ENCODE peak calls at places on chromosomes 5 and 9, in six cellular contexts. U is DND-41, O is astrocyte, D is body of pancreas, T is prostate gland, K is dorsolateral prefrontal cortex. J is an unnamed sample.
A peak's percentile ranks its signal among the peaks of the same experiment; 100 is the strongest.

GRCh38 chr5:83142526-83142925 is 65.2 kb downstream of the XRCC4 start:
- DNase-seq in U (no peak), O (no peak), D (no peak), T (no peak), K (no peak), J (no peak)

GRCh38 chr5:130222638-130223037 is 318.4 kb downstream of the CHSY3 start:
- DNase-seq in U (no peak), O (peak; percentile 73), D (no peak), T (no peak), K (no peak), J (no peak)

GRCh38 chr9:84137968-84138367 is 157.4 kb downstream of the RMI1 start:
- DNase-seq in U (no peak), O (no peak), D (peak; percentile 9), T (no peak), K (no peak), J (no peak)

GRCh38 chr5:132485641-132486317 is 4.8 kb downstream of the IRF1 start:
- DNase-seq in U (no peak), O (no peak), D (no peak), T (no peak), K (no peak), J (no peak)

GRCh38 chr5:62043289-62044274 is 262.4 kb upstream of the KIF2A start:
- DNase-seq in U (no peak), O (no peak), D (no peak), T (no peak), K (no peak), J (no peak)

GRCh38 chr9:134304306-134304705 is 21.9 kb upstream of the RXRA start:
- DNase-seq in U (no peak), O (no peak), D (no peak), T (no peak), K (no peak), J (no peak)

GRCh38 chr9:98378206-98379193 is 123.1 kb upstream of the TBC1D2 start:
- DNase-seq in U (no peak), O (peak; percentile 5), D (no peak), T (no peak), K (no peak), J (no peak)

GRCh38 chr5:95962785-95963184 is 1.1 kb upstream of the ELL2 start:
- DNase-seq in U (no peak), O (no peak), D (no peak), T (no peak), K (no peak), J (no peak)

GRCh38 chr5:34474573-34475021 is 181.5 kb upstream of the RAI14 start:
- DNase-seq in U (peak; percentile 23), O (peak; percentile 37), D (peak; percentile 34), T (no peak), K (no peak), J (peak; percentile 61)

GRCh38 chr9:29214162-29214520 is 1640.9 kb upstream of the C9orf72 start:
- DNase-seq in U (no peak), O (no peak), D (peak; percentile 44), T (no peak), K (no peak), J (no peak)

GRCh38 chr9:113154471-113154870 is 3.7 kb downstream of the SLC31A2 start:
- DNase-seq in U (no peak), O (peak; percentile 74), D (peak; percentile 16), T (no peak), K (peak; percentile 59), J (no peak)

GRCh38 chr9:91992636-91993035 is 42.6 kb upstream of the ROR2 start:
- DNase-seq in U (no peak), O (no peak), D (no peak), T (no peak), K (no peak), J (no peak)

GRCh38 chr9:91500509-91501011 is 76.9 kb upstream of the NFIL3 start:
- DNase-seq in U (no peak), O (peak; percentile 96), D (no peak), T (no peak), K (no peak), J (no peak)

GRCh38 chr5:168047043-168047668 is 244.3 kb upstream of the WWC1 start:
- DNase-seq in U (peak; percentile 11), O (peak; percentile 38), D (peak; percentile 81), T (peak; percentile 68), K (no peak), J (peak; percentile 27)

GRCh38 chr5:95530441-95530840 is 24.3 kb downstream of the SKIC3 start:
- DNase-seq in U (no peak), O (peak; percentile 88), D (no peak), T (no peak), K (no peak), J (no peak)

GRCh38 chr5:39132792-39133191 is 58.6 kb upstream of the RICTOR start:
- DNase-seq in U (no peak), O (no peak), D (no peak), T (no peak), K (no peak), J (no peak)

GRCh38 chr5:177312649-177313181 is 1.0 kb upstream of the MXD3 start:
- DNase-seq in U (peak; percentile 74), O (no peak), D (no peak), T (no peak), K (no peak), J (no peak)

GRCh38 chr9:136990233-136990911 is 1.9 kb upstream of the PAXX start:
- DNase-seq in U (no peak), O (no peak), D (no peak), T (no peak), K (no peak), J (no peak)

GRCh38 chr9:37011530-37011929 is 22.5 kb downstream of the PAX5 start:
- DNase-seq in U (no peak), O (no peak), D (no peak), T (no peak), K (no peak), J (peak; percentile 29)

GRCh38 chr9:93148721-93149120 is 14.7 kb upstream of the NINJ1 start:
- DNase-seq in U (no peak), O (no peak), D (no peak), T (no peak), K (no peak), J (no peak)

GRCh38 chr5:31939151-31939550 is 235.0 kb downstream of the GOLPH3 start:
- DNase-seq in U (no peak), O (no peak), D (no peak), T (no peak), K (no peak), J (no peak)

GRCh38 chr5:138179277-138179857 is 455 bp downstream of the KIF20A start:
- DNase-seq in U (peak; percentile 30), O (no peak), D (no peak), T (no peak), K (no peak), J (no peak)

GRCh38 chr9:127224883-127225739 is 39.5 kb upstream of the GARNL3 start:
- DNase-seq in U (no peak), O (peak; percentile 53), D (peak; percentile 99), T (peak; percentile 97), K (peak; percentile 98), J (peak; percentile 100)

GRCh38 chr5:65102501-65102825 is 333.7 kb downstream of the CWC27 start:
- DNase-seq in U (no peak), O (no peak), D (no peak), T (no peak), K (no peak), J (no peak)

GRCh38 chr5:65104831-65105230 is 336.1 kb downstream of the CWC27 start:
- DNase-seq in U (no peak), O (no peak), D (no peak), T (no peak), K (no peak), J (no peak)

GRCh38 chr5:65103674-65104035 is 334.9 kb downstream of the CWC27 start:
- DNase-seq in U (no peak), O (no peak), D (no peak), T (no peak), K (no peak), J (no peak)

GRCh38 chr5:65101706-65102105 is 333.0 kb downstream of the CWC27 start:
- DNase-seq in U (no peak), O (no peak), D (no peak), T (no peak), K (no peak), J (no peak)

DNA sequence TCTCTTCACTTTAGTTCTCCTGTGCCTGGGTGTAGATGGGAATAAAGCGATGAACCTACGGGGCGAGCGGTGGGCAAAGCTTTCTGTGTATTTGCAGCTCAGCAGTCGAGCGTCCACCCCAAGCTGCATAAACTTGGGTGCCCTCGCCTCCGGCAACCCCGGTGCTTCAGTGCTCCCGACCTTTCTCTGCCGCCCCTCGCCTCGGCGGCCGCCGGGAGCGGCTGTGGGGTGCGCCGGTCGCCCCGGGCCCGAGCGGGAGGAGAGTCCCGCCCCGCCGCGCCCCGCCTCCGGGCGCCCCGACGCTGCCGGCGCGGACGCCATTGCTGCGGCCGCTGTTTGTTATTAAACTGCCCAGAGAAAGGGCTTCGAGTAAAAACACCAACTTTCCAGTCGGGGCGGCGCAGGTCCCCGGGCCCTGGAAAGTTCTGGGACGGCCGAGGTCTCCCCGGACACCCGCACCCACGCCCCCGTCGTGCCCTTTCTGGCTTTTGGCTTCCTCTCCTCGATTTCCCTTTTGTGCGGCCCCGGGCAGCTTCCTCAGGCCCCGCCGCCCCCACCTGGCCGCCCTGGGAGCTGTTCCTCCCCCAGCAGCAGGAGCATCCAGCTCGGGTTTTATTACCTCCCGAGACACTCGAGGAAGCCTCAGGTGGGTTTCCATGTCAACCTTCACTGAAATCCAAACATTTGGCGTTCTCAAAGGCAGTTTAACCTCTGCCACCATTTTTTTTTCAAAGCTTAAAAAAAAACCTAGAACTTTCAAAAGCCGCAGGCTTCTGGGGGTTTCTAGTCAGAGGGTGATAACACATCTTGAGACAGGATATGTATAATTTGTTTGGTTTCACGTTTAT is 334.3 kb downstream of the CWC27 start:
- DNase-seq in U (no peak), O (peak; percentile 62), D (peak; percentile 73), T (peak; percentile 49), K (no peak), J (peak; percentile 80)
- TF ChIP-seq CTCF in U (no peak), O (no peak), D (peak; percentile 31), T (peak; percentile 23), K (peak; percentile 51), J (no peak)

GRCh38 chr5:10775646-10776045 is 14.6 kb upstream of the DAP start:
- DNase-seq in U (no peak), O (no peak), D (peak; percentile 39), T (no peak), K (no peak), J (no peak)
- TF ChIP-seq CTCF in U (peak; percentile 5), O (no peak), D (no peak), T (no peak), K (no peak), J (peak; percentile 18)

GRCh38 chr5:141997358-141998006 is 15.3 kb downstream of the GNPDA1 start:
- DNase-seq in U (no peak), O (no peak), D (no peak), T (no peak), K (no peak), J (no peak)

GRCh38 chr5:141995656-141996055 is 17.2 kb downstream of the GNPDA1 start:
- DNase-seq in U (no peak), O (no peak), D (no peak), T (no peak), K (no peak), J (no peak)

GRCh38 chr5:142000176-142000575 is 12.7 kb downstream of the GNPDA1 start:
- DNase-seq in U (no peak), O (no peak), D (no peak), T (no peak), K (no peak), J (no peak)

GRCh38 chr5:142003266-142003800 is 9.5 kb downstream of the GNPDA1 start:
- DNase-seq in U (no peak), O (no peak), D (no peak), T (no peak), K (no peak), J (no peak)

GRCh38 chr5:142000709-142001484 is 11.9 kb downstream of the GNPDA1 start:
- DNase-seq in U (no peak), O (no peak), D (no peak), T (no peak), K (no peak), J (no peak)
- TF ChIP-seq CTCF in U (peak; percentile 60), O (peak; percentile 28), D (no peak), T (no peak), K (peak; percentile 26), J (no peak)

GRCh38 chr5:602466-603035 is 9.6 kb upstream of the CEP72 start:
- DNase-seq in U (no peak), O (no peak), D (no peak), T (no peak), K (no peak), J (no peak)
- TF ChIP-seq CTCF in U (no peak), O (no peak), D (no peak), T (no peak), K (no peak), J (no peak)